ENCODE peak calls at places on chromosomes 11 and 22, in eight cellular contexts. A, X, N, R, Q, P, L and Z are unnamed samples.

GRCh38 chr22:48887394-48888332 is 940.0 kb downstream of the BRD1 start:
- DNase-seq in P (no peak), N (no peak), Q (no peak), L (no peak), R (no peak), X (no peak), A (no peak), Z (no peak)

GRCh38 chr11:83150450-83150849 is 6.5 kb upstream of the PCF11 start:
- DNase-seq in P (no peak), N (no peak), Q (no peak), R (no peak), X (no peak), A (no peak), L (no peak), Z (no peak)

GRCh38 chr11:117345039-117345438 is 17.4 kb downstream of the CEP164 start:
- DNase-seq in P (no peak), R (no peak), L (no peak), N (no peak), X (no peak), A (no peak), Q (no peak), Z (no peak)

GRCh38 chr11:125253795-125254525 is 89.4 kb downstream of the PKNOX2 start:
- DNase-seq in X (no peak), L (no peak), R (no peak), Q (no peak), N (peak; percentile 71), A (no peak), P (no peak), Z (no peak)

GRCh38 chr22:43823353-43823908 is 11.3 kb upstream of the EFCAB6 start:
- DNase-seq in N (no peak), R (no peak), X (no peak), P (no peak), L (peak; percentile 11), A (no peak), Q (no peak), Z (peak; percentile 89)

GRCh38 chr11:44003736-44004451 is 43.9 kb upstream of the ACCSL start:
- DNase-seq in P (no peak), Q (no peak), A (no peak), R (no peak), L (no peak), N (peak; percentile 60), X (no peak), Z (no peak)

GRCh38 chr22:19723990-19724827 is 870 bp downstream of the GP1BB start:
- DNase-seq in N (no peak), R (no peak), X (peak; percentile 92), A (no peak), L (no peak), P (no peak), Q (no peak), Z (no peak)

GRCh38 chr11:4493480-4493818 is 11.0 kb downstream of the OR52K1 start:
- DNase-seq in P (no peak), N (no peak), R (no peak), L (no peak), X (no peak), A (no peak), Q (no peak), Z (no peak)

GRCh38 chr22:17945156-17945850 is 79.1 kb downstream of the MICAL3 start:
- DNase-seq in Q (no peak), N (no peak), X (no peak), A (no peak), L (no peak), P (no peak), R (no peak), Z (no peak)